ENCODE peak calls at places on chromosomes 5 and 9, in nine cellular contexts. M is naive B cell, F is astrocyte of the hippocampus, R is lung microvascular endothelial cell, U is osteocyte, D is astrocyte of the cerebellum, C is dermis microvascular lymphatic vessel endothelial cell, J is posterior cingulate gyrus, G is HTR-8/SVneo. Q is an unnamed sample.

GRCh38 chr9:131610231-131610761 is 65.0 kb downstream of the PRRT1B start:
- DNase-seq in M (no peak), F (peak; percentile 84), R (no peak), U (no peak), D (peak; percentile 95), C (no peak), J (no peak), G (no peak), Q (no peak)

GRCh38 chr5:16152601-16153568 is 26.7 kb downstream of the MARCHF11 start:
- DNase-seq in M (no peak), F (no peak), R (no peak), U (no peak), D (no peak), C (no peak), J (no peak), G (no peak), Q (no peak)

GRCh38 chr5:160315968-160316367 is 3.6 kb upstream of the CCNJL start:
- DNase-seq in M (no peak), F (peak; percentile 56), R (peak; percentile 23), U (no peak), D (peak; percentile 11), C (no peak), J (peak; percentile 4), G (peak; percentile 71), Q (peak; percentile 37)

GRCh38 chr5:62312674-62313073 is 6.7 kb downstream of the KIF2A start:
- DNase-seq in M (no peak), F (no peak), R (no peak), U (no peak), D (no peak), C (no peak), J (no peak), G (no peak), Q (no peak)

GRCh38 chr9:134494905-134495304 is 146.7 kb upstream of the COL5A1 start:
- DNase-seq in M (no peak), F (no peak), R (no peak), U (no peak), D (no peak), C (no peak), J (peak; percentile 71), G (no peak), Q (no peak)

GRCh38 chr5:51657340-51658240 is 274.3 kb downstream of the ISL1 start:
- DNase-seq in M (no peak), F (peak; percentile 11), R (peak; percentile 73), U (no peak), D (no peak), C (peak; percentile 4), J (no peak), G (no peak), Q (no peak)

GRCh38 chr5:175377816-175378215 is 66.2 kb downstream of the DRD1 start:
- DNase-seq in M (no peak), F (no peak), R (no peak), U (no peak), D (no peak), C (no peak), J (no peak), G (no peak), Q (no peak)

GRCh38 chr5:135493406-135494180 is 41.4 kb upstream of the TIFAB start:
- DNase-seq in M (no peak), F (peak; percentile 85), R (no peak), U (peak; percentile 27), D (peak; percentile 69), C (no peak), J (no peak), G (peak; percentile 62), Q (no peak)

GRCh38 chr9:84669293-84670105 is at the start of gene NTRK2:
- DNase-seq in M (no peak), F (peak; percentile 72), R (peak; percentile 21), U (no peak), D (no peak), C (no peak), J (peak; percentile 96), G (no peak), Q (no peak)

Q was measured in pulmonary artery endothelial cell.